ENCODE peak calls at places on chromosomes 12 and 14, in seven cellular contexts. F is body of pancreas; L is Panc1; G is BE2C; I is tibial artery; D is hepatocyte; H is effector memory CD4-positive, alpha-beta T cell. M is an unnamed sample.

GRCh38 chr14:85519661-85520305 is 10.2 kb upstream of the FLRT2 start:
- DNase-seq in F (no peak), L (no peak), G (no peak), I (no peak), D (peak; percentile 28), H (no peak), M (no peak)

GRCh38 chr12:59179231-59179630 is 258.9 kb upstream of the LRIG3 start:
- DNase-seq in F (no peak), L (no peak), G (no peak), I (no peak), D (no peak), H (no peak), M (no peak)

GRCh38 chr12:71045781-71046180 is 112.0 kb downstream of the TSPAN8 start:
- DNase-seq in F (no peak), L (no peak), G (no peak), I (no peak), D (no peak), H (no peak), M (no peak)

GRCh38 chr12:10584415-10584814 is 29.0 kb downstream of the MAGOHB start:
- DNase-seq in F (no peak), L (no peak), G (no peak), I (no peak), D (no peak), H (no peak), M (no peak)

GRCh38 chr12:123967121-123967586 is 5.5 kb downstream of the CCDC92 start:
- DNase-seq in F (no peak), L (no peak), G (no peak), I (no peak), D (no peak), H (no peak), M (no peak)

GRCh38 chr12:12922191-12922616 is 29.8 kb downstream of the GPRC5D start:
- DNase-seq in F (no peak), L (no peak), G (no peak), I (peak; percentile 79), D (no peak), H (no peak), M (no peak)

GRCh38 chr14:98754343-98755025 is 517.5 kb downstream of the BCL11B start:
- DNase-seq in F (no peak), L (no peak), G (no peak), I (peak; percentile 24), D (no peak), H (no peak), M (no peak)

GRCh38 chr12:118922405-118922804 is 58.9 kb upstream of the SRRM4 start:
- DNase-seq in F (no peak), L (no peak), G (no peak), I (no peak), D (peak; percentile 19), H (no peak), M (peak; percentile 18)

GRCh38 chr12:11623382-11623781 is 26.1 kb upstream of the ETV6 start:
- DNase-seq in F (no peak), L (no peak), G (no peak), I (no peak), D (peak; percentile 18), H (no peak), M (no peak)

GRCh38 chr12:119780786-119781434 is 96.2 kb downstream of the CIT start:
- DNase-seq in F (peak; percentile 80), L (no peak), G (peak; percentile 42), I (peak; percentile 22), D (peak; percentile 82), H (no peak), M (peak; percentile 25)

GRCh38 chr12:105945935-105946334 is 192.8 kb downstream of the NUAK1 start:
- DNase-seq in F (no peak), L (no peak), G (no peak), I (no peak), D (no peak), H (no peak), M (no peak)

GRCh38 chr14:33959692-33960151 is 8.8 kb upstream of the EGLN3 start:
- DNase-seq in F (no peak), L (no peak), G (peak; percentile 71), I (no peak), D (no peak), H (no peak), M (no peak)

GRCh38 chr12:18358077-18358476 is 96.8 kb downstream of the PIK3C2G start:
- DNase-seq in F (no peak), L (no peak), G (no peak), I (no peak), D (no peak), H (no peak), M (no peak)

GRCh38 chr12:13196302-13196921 is at the start of gene EMP1:
- DNase-seq in F (peak; percentile 85), L (peak; percentile 91), G (no peak), I (peak; percentile 99), D (peak; percentile 94), H (peak; percentile 66), M (no peak)

GRCh38 chr12:30090258-30090657 is 306.5 kb upstream of the TMTC1 start:
- DNase-seq in F (no peak), L (no peak), G (no peak), I (no peak), D (no peak), H (no peak), M (no peak)

GRCh38 chr12:105228494-105228893 is 7.5 kb downstream of the APPL2 start:
- DNase-seq in F (no peak), L (no peak), G (no peak), I (no peak), D (no peak), H (no peak), M (no peak)

GRCh38 chr12:114691196-114691595 is 7.2 kb upstream of the TBX3 start:
- DNase-seq in F (no peak), L (no peak), G (no peak), I (no peak), D (no peak), H (no peak), M (no peak)
- H3K27me3 ChIP-seq in F (no peaks in the 10 kb centered on the region), L (peaks cover 15% of the 10 kb centered on the region), G (no peaks in the 10 kb centered on the region), I (no peaks in the 10 kb centered on the region), D (peaks cover 15% of the 10 kb centered on the region), H (peaks cover 35% of the 10 kb centered on the region), M (peaks cover 95% of the 10 kb centered on the region)

DNA sequence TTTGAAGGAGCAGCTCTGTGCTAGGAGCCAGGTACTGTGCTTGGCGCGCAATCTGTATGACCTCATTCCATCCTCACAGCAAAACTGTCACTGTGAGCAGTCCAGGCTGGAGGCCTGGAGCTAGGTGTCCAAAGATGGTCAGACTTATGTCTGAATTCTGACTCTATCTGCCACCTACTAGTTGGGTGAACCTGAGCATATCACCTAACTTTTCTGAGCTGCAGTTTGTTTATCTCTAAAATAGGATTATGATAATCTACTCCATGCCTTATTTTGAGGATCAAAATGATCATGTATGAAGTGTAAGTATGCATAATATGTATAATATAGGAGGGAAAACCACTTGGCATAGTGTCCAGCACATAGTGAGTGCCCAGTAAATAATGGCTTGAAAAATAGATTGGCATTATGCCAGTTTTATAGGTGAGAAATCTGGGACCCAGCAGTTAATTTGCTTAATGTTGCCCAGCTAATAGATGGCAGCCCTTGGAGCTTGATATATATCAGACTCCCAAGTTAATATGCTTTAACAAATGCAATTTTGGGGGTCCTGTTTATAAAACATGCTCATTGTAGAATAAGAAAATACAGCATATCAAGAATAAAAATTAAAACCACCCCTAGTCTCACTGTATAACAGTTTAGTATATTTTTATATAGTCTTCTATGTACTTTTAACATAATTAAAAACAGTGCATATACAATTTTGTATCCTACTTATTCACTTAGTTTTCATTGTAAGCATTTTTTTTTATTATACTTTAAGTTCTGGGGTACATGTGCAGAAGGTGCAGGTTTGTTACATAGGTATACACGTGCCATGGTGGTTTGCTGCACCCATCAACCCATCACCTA is 4.5 kb upstream of the JPH4 start:
- DNase-seq in F (no peak), L (no peak), G (no peak), I (no peak), D (no peak), H (no peak), M (no peak)
- H3K4me3 ChIP-seq in F (no peak overlapping the region), L (no peak overlapping the region), G (no peak overlapping the region), I (no peak overlapping the region), D (no peak overlapping the region), H (no peak overlapping the region), M (no peak overlapping the region)

DNA sequence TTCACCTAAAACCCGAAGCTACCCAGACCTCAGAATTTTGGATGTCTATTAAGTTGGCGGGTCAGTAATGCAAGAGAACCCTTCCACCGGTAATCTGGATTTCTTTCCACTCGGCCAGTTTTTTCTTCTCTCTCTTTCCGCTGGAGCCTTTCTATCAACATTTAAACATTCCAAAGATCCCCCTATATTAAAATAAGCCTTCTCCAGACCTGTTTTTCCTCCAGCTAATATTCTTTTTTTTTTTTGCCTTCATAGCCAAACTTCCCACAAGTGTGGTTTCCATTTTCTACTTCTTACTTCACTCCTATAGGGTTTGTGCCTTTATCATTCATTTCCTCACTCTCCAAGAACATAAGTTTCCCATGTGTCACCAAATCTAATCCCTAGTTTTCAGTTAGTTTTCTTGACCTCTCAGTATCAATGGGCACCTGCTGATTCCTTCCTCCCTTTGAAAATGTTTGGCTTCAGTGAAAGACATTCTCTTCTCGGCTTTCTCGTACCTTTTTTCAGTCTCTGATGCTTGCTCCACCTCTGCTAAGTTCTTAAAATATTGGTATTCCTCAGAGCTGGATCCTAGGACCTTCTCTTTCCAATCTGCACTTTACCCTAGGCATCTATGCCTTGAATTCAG is 592 bp upstream of the SDR39U1 start:
- DNase-seq in F (no peak), L (no peak), G (no peak), I (no peak), D (no peak), H (no peak), M (no peak)
- H3K4me1 ChIP-seq in F (peaks cover 31% of the 10 kb centered on the region), L (peaks cover 16% of the 10 kb centered on the region), G (no peaks in the 10 kb centered on the region), I (peaks cover 16% of the 10 kb centered on the region), D (peaks cover 7% of the 10 kb centered on the region), H (peaks cover 5% of the 10 kb centered on the region), M (no peaks in the 10 kb centered on the region)

GRCh38 chr14:101506211-101506920 is 54.9 kb upstream of the DIO3 start:
- DNase-seq in F (peak; percentile 3), L (no peak), G (no peak), I (peak; percentile 46), D (no peak), H (no peak), M (no peak)

GRCh38 chr14:101506921-101507300 is 54.4 kb upstream of the DIO3 start:
- DNase-seq in F (peak; percentile 6), L (no peak), G (no peak), I (peak; percentile 63), D (no peak), H (no peak), M (no peak)

GRCh38 chr14:101504096-101504948 is 57.0 kb upstream of the DIO3 start:
- DNase-seq in F (peak; percentile 4), L (no peak), G (no peak), I (peak; percentile 18), D (no peak), H (no peak), M (no peak)

GRCh38 chr14:101503431-101504095 is 57.7 kb upstream of the DIO3 start:
- DNase-seq in F (peak; percentile 4), L (no peak), G (no peak), I (no peak), D (no peak), H (no peak), M (no peak)

DNA sequence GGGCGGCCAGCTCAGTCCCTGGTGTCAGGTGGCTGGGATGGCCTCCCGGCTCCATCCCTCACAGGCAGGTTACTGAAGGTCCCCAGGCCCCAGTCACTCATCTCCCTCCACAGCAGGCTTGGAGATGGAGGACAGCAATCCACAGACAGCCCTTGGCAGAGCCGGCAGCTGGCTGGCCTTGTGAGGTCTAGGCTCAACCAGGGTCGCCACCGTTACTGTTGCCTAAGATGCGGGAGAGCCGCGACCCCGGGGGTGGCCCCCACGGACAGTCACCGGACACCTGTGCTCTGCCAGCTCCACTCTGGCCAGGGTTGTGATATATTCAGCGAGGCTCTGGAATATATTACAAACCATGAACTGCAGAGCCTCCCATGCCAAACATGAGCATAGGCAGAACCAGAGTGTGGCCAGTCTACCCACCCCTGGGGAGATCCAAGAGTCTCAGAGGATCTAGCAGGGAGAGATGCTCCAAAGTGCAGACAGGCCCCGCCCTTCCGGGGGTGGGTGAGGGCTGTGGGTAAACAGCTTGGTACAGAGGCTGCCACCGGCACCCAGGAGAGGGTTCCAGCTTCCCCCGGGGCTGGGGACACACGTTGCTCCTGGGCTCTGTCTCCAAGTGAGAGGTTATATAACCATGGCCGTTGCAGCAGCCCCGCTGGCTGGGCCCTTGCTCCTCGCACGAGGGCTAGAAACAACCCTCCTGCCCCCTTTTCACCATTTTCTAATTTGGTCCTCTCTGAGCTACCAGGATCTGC is 55.9 kb upstream of the DIO3 start:
- DNase-seq in F (peak; percentile 4), L (no peak), G (no peak), I (peak; percentile 19), D (no peak), H (no peak), M (no peak)
- H3K27me3 ChIP-seq in F (no peaks in the 10 kb centered on the region), L (no peaks in the 10 kb centered on the region), G (no peaks in the 10 kb centered on the region), I (no peaks in the 10 kb centered on the region), D (no peaks in the 10 kb centered on the region), H (no peaks in the 10 kb centered on the region), M (no peaks in the 10 kb centered on the region)

M was measured in iPS DF 6.9.